ENCODE peak calls at places on chromosome 5, in nine cellular contexts. Y is adipocyte, H is cardiac muscle cell, T is amniotic stem cell, I is RWPE1, F is BJ, Q is NCI-H1105 treated with DMSO at 0.1 percent for 48 hours, C is GM23248, S is ureter. X is an unnamed sample.

GRCh38 chr5:180367991-180368390 is 14.9 kb upstream of the GFPT2 start:
- DNase-seq in H (no peak), F (no peak), I (no peak), Y (no peak), T (no peak), S (no peak), Q (no peak), C (no peak), X (no peak)

GRCh38 chr5:138605254-138605972 is 30.2 kb upstream of the HSPA9 start:
- DNase-seq in I (no peak), Y (no peak), S (no peak), C (no peak), T (no peak), H (no peak), F (no peak), Q (no peak), X (no peak)

GRCh38 chr5:109410389-109411174 is 808 bp upstream of the PJA2 start:
- DNase-seq in I (peak; percentile 60), S (peak; percentile 77), F (no peak), H (peak; percentile 86), C (peak; percentile 88), T (peak; percentile 42), Q (peak; percentile 24), Y (peak; percentile 85), X (no peak)

GRCh38 chr5:124206540-124206939 is 539.9 kb downstream of the ZNF608 start:
- DNase-seq in I (no peak), Q (peak; percentile 64), C (peak; percentile 2), F (no peak), H (no peak), S (no peak), Y (no peak), T (no peak), X (no peak)

GRCh38 chr5:60829490-60830266 is 14.4 kb downstream of the ELOVL7 start:
- DNase-seq in Q (no peak), Y (no peak), T (no peak), S (no peak), I (peak; percentile 23), C (no peak), H (no peak), F (no peak), X (no peak)

GRCh38 chr5:137273511-137273910 is 225.6 kb downstream of the SPOCK1 start:
- DNase-seq in Q (no peak), S (no peak), H (no peak), Y (no peak), F (no peak), C (peak; percentile 65), T (no peak), I (no peak), X (no peak)

GRCh38 chr5:171521679-171522078 is 102.2 kb downstream of the FGF18 start:
- DNase-seq in H (no peak), I (peak; percentile 73), Y (no peak), S (no peak), T (no peak), F (no peak), C (no peak), Q (no peak), X (no peak)

GRCh38 chr5:179343902-179344300 is 1.4 kb downstream of the ADAMTS2 start:
- DNase-seq in F (no peak), T (peak; percentile 23), S (no peak), C (peak; percentile 84), Q (peak; percentile 15), Y (peak; percentile 86), H (peak; percentile 74), I (no peak), X (no peak)

GRCh38 chr5:157366741-157367684 is 93.0 kb upstream of the NIPAL4 start:
- DNase-seq in Y (peak; percentile 87), S (no peak), F (peak; percentile 12), Q (no peak), H (peak; percentile 69), T (no peak), I (no peak), C (peak; percentile 84), X (peak; percentile 68)

GRCh38 chr5:159601216-159601615 is 270.9 kb upstream of the IL12B start:
- DNase-seq in H (no peak), T (no peak), Q (no peak), S (no peak), C (no peak), F (no peak), I (no peak), Y (no peak), X (no peak)

GRCh38 chr5:157271740-157272271 is 5.9 kb downstream of the CYFIP2 start:
- DNase-seq in H (no peak), I (no peak), S (no peak), Q (no peak), Y (no peak), C (no peak), T (no peak), F (no peak), X (no peak)

GRCh38 chr5:5025774-5026406 is 114.2 kb upstream of the ADAMTS16 start:
- DNase-seq in Y (no peak), Q (peak; percentile 66), I (no peak), S (no peak), F (no peak), T (no peak), H (no peak), C (no peak), X (no peak)

GRCh38 chr5:1202798-1203185 is 1.4 kb downstream of the SLC6A19 start:
- DNase-seq in Y (no peak), S (no peak), T (no peak), C (peak; percentile 11), Q (no peak), H (no peak), I (no peak), F (no peak), X (no peak)

X was measured in AG04449.